ENCODE peak calls at places on chromosomes 7 and 10, in seven cellular contexts. One of them, this sample, is unnamed.

GRCh38 chr10:11895598-11895997 is 72.4 kb downstream of the PROSER2 start:
- DNase-seq in stimulated activated CD8-positive, alpha-beta memory T cell treated with anti-CD3 and anti-CD28 coated beads, Interleukin-15, amount 100 ng/mL, for 24 hours: no peak
- DNase-seq in SK-N-MC: no peak
- DNase-seq in GM10248: no peak
- DNase-seq in NCI-H446 treated with DMSO at 0.1 percent for 48 hours: no peak
- DNase-seq in non-pigmented ciliary epithelial cell: no peak
- DNase-seq in GM19239: no peak
- DNase-seq in this sample: no peak

GRCh38 chr7:41104621-41105020 is 598.3 kb downstream of the INHBA start:
- DNase-seq in stimulated activated CD8-positive, alpha-beta memory T cell treated with anti-CD3 and anti-CD28 coated beads, Interleukin-15, amount 100 ng/mL, for 24 hours: no peak
- DNase-seq in SK-N-MC: no peak
- DNase-seq in GM10248: no peak
- DNase-seq in NCI-H446 treated with DMSO at 0.1 percent for 48 hours: no peak
- DNase-seq in non-pigmented ciliary epithelial cell: no peak
- DNase-seq in GM19239: no peak
- DNase-seq in this sample: no peak

GRCh38 chr10:50417486-50417905 is 166.2 kb upstream of the ASAH2 start:
- DNase-seq in stimulated activated CD8-positive, alpha-beta memory T cell treated with anti-CD3 and anti-CD28 coated beads, Interleukin-15, amount 100 ng/mL, for 24 hours: no peak
- DNase-seq in SK-N-MC: no peak
- DNase-seq in GM10248: no peak
- DNase-seq in NCI-H446 treated with DMSO at 0.1 percent for 48 hours: no peak
- DNase-seq in non-pigmented ciliary epithelial cell: no peak
- DNase-seq in GM19239: no peak
- DNase-seq in this sample: no peak

GRCh38 chr7:159064121-159064815 is 80.4 kb downstream of the VIPR2 start:
- DNase-seq in stimulated activated CD8-positive, alpha-beta memory T cell treated with anti-CD3 and anti-CD28 coated beads, Interleukin-15, amount 100 ng/mL, for 24 hours: no peak
- DNase-seq in SK-N-MC: no peak
- DNase-seq in GM10248: no peak
- DNase-seq in NCI-H446 treated with DMSO at 0.1 percent for 48 hours: no peak
- DNase-seq in non-pigmented ciliary epithelial cell: no peak
- DNase-seq in GM19239: no peak
- DNase-seq in this sample: no peak

GRCh38 chr10:74373059-74373458 is 222.0 kb downstream of the ADK start:
- DNase-seq in stimulated activated CD8-positive, alpha-beta memory T cell treated with anti-CD3 and anti-CD28 coated beads, Interleukin-15, amount 100 ng/mL, for 24 hours: no peak
- DNase-seq in SK-N-MC: no peak
- DNase-seq in GM10248: no peak
- DNase-seq in NCI-H446 treated with DMSO at 0.1 percent for 48 hours: no peak
- DNase-seq in non-pigmented ciliary epithelial cell: no peak
- DNase-seq in GM19239: no peak
- DNase-seq in this sample: no peak

GRCh38 chr7:20828947-20829346 is 42.3 kb upstream of the SP8 start:
- DNase-seq in stimulated activated CD8-positive, alpha-beta memory T cell treated with anti-CD3 and anti-CD28 coated beads, Interleukin-15, amount 100 ng/mL, for 24 hours: no peak
- DNase-seq in SK-N-MC: no peak
- DNase-seq in GM10248: no peak
- DNase-seq in NCI-H446 treated with DMSO at 0.1 percent for 48 hours: no peak
- DNase-seq in non-pigmented ciliary epithelial cell: no peak
- DNase-seq in GM19239: no peak
- DNase-seq in this sample: no peak

GRCh38 chr10:77635402-77636227 is 2.0 kb downstream of the KCNMA1 start:
- DNase-seq in stimulated activated CD8-positive, alpha-beta memory T cell treated with anti-CD3 and anti-CD28 coated beads, Interleukin-15, amount 100 ng/mL, for 24 hours: no peak
- DNase-seq in SK-N-MC: no peak
- DNase-seq in GM10248: no peak
- DNase-seq in NCI-H446 treated with DMSO at 0.1 percent for 48 hours: no peak
- DNase-seq in non-pigmented ciliary epithelial cell: no peak
- DNase-seq in GM19239: no peak
- DNase-seq in this sample: no peak

GRCh38 chr10:71638577-71639411 is 80.8 kb downstream of the C10orf105 start:
- DNase-seq in stimulated activated CD8-positive, alpha-beta memory T cell treated with anti-CD3 and anti-CD28 coated beads, Interleukin-15, amount 100 ng/mL, for 24 hours: no peak
- DNase-seq in SK-N-MC: no peak
- DNase-seq in GM10248: peak; percentile 52
- DNase-seq in NCI-H446 treated with DMSO at 0.1 percent for 48 hours: no peak
- DNase-seq in non-pigmented ciliary epithelial cell: no peak
- DNase-seq in GM19239: no peak
- DNase-seq in this sample: no peak

GRCh38 chr10:110939419-110939818 is 20.0 kb downstream of the SHOC2 start:
- DNase-seq in stimulated activated CD8-positive, alpha-beta memory T cell treated with anti-CD3 and anti-CD28 coated beads, Interleukin-15, amount 100 ng/mL, for 24 hours: no peak
- DNase-seq in SK-N-MC: no peak
- DNase-seq in GM10248: no peak
- DNase-seq in NCI-H446 treated with DMSO at 0.1 percent for 48 hours: no peak
- DNase-seq in non-pigmented ciliary epithelial cell: no peak
- DNase-seq in GM19239: no peak
- DNase-seq in this sample: no peak

GRCh38 chr10:63614371-63614891 is 93.2 kb downstream of the REEP3 start:
- DNase-seq in stimulated activated CD8-positive, alpha-beta memory T cell treated with anti-CD3 and anti-CD28 coated beads, Interleukin-15, amount 100 ng/mL, for 24 hours: no peak
- DNase-seq in SK-N-MC: no peak
- DNase-seq in GM10248: no peak
- DNase-seq in NCI-H446 treated with DMSO at 0.1 percent for 48 hours: no peak
- DNase-seq in non-pigmented ciliary epithelial cell: no peak
- DNase-seq in GM19239: no peak
- DNase-seq in this sample: no peak

GRCh38 chr7:7773334-7774308 is 55.2 kb upstream of the RPA3 start:
- DNase-seq in stimulated activated CD8-positive, alpha-beta memory T cell treated with anti-CD3 and anti-CD28 coated beads, Interleukin-15, amount 100 ng/mL, for 24 hours: no peak
- DNase-seq in SK-N-MC: no peak
- DNase-seq in GM10248: no peak
- DNase-seq in NCI-H446 treated with DMSO at 0.1 percent for 48 hours: no peak
- DNase-seq in non-pigmented ciliary epithelial cell: no peak
- DNase-seq in GM19239: no peak
- DNase-seq in this sample: peak; percentile 16

GRCh38 chr7:32347244-32347828 is 142.8 kb downstream of the LSM5 start:
- DNase-seq in stimulated activated CD8-positive, alpha-beta memory T cell treated with anti-CD3 and anti-CD28 coated beads, Interleukin-15, amount 100 ng/mL, for 24 hours: no peak
- DNase-seq in SK-N-MC: peak; percentile 6
- DNase-seq in GM10248: peak; percentile 25
- DNase-seq in NCI-H446 treated with DMSO at 0.1 percent for 48 hours: no peak
- DNase-seq in non-pigmented ciliary epithelial cell: no peak
- DNase-seq in GM19239: no peak
- DNase-seq in this sample: no peak

GRCh38 chr10:104197364-104197763 is 34.8 kb downstream of the CFAP43 start:
- DNase-seq in stimulated activated CD8-positive, alpha-beta memory T cell treated with anti-CD3 and anti-CD28 coated beads, Interleukin-15, amount 100 ng/mL, for 24 hours: no peak
- DNase-seq in SK-N-MC: no peak
- DNase-seq in GM10248: no peak
- DNase-seq in NCI-H446 treated with DMSO at 0.1 percent for 48 hours: no peak
- DNase-seq in non-pigmented ciliary epithelial cell: no peak
- DNase-seq in GM19239: no peak
- DNase-seq in this sample: no peak

GRCh38 chr10:103584216-103585010 is 90.9 kb downstream of the NEURL1 start:
- DNase-seq in stimulated activated CD8-positive, alpha-beta memory T cell treated with anti-CD3 and anti-CD28 coated beads, Interleukin-15, amount 100 ng/mL, for 24 hours: peak; percentile 21
- DNase-seq in SK-N-MC: no peak
- DNase-seq in GM10248: peak; percentile 66
- DNase-seq in NCI-H446 treated with DMSO at 0.1 percent for 48 hours: no peak
- DNase-seq in non-pigmented ciliary epithelial cell: no peak
- DNase-seq in GM19239: peak; percentile 43
- DNase-seq in this sample: peak; percentile 42

GRCh38 chr10:19200211-19200610 is 151.6 kb downstream of the MALRD1 start:
- DNase-seq in stimulated activated CD8-positive, alpha-beta memory T cell treated with anti-CD3 and anti-CD28 coated beads, Interleukin-15, amount 100 ng/mL, for 24 hours: no peak
- DNase-seq in SK-N-MC: no peak
- DNase-seq in GM10248: no peak
- DNase-seq in NCI-H446 treated with DMSO at 0.1 percent for 48 hours: no peak
- DNase-seq in non-pigmented ciliary epithelial cell: no peak
- DNase-seq in GM19239: no peak
- DNase-seq in this sample: no peak

GRCh38 chr10:22369433-22370072 is 24.3 kb downstream of the SPAG6 start:
- DNase-seq in stimulated activated CD8-positive, alpha-beta memory T cell treated with anti-CD3 and anti-CD28 coated beads, Interleukin-15, amount 100 ng/mL, for 24 hours: no peak
- DNase-seq in SK-N-MC: no peak
- DNase-seq in GM10248: no peak
- DNase-seq in NCI-H446 treated with DMSO at 0.1 percent for 48 hours: no peak
- DNase-seq in non-pigmented ciliary epithelial cell: no peak
- DNase-seq in GM19239: no peak
- DNase-seq in this sample: no peak

GRCh38 chr7:115476666-115477065 is 553.9 kb downstream of the TFEC start:
- DNase-seq in stimulated activated CD8-positive, alpha-beta memory T cell treated with anti-CD3 and anti-CD28 coated beads, Interleukin-15, amount 100 ng/mL, for 24 hours: no peak
- DNase-seq in SK-N-MC: no peak
- DNase-seq in GM10248: peak; percentile 4
- DNase-seq in NCI-H446 treated with DMSO at 0.1 percent for 48 hours: no peak
- DNase-seq in non-pigmented ciliary epithelial cell: no peak
- DNase-seq in GM19239: no peak
- DNase-seq in this sample: no peak

GRCh38 chr7:96276019-96276418 is 45.9 kb downstream of the SLC25A13 start:
- DNase-seq in stimulated activated CD8-positive, alpha-beta memory T cell treated with anti-CD3 and anti-CD28 coated beads, Interleukin-15, amount 100 ng/mL, for 24 hours: no peak
- DNase-seq in SK-N-MC: no peak
- DNase-seq in GM10248: no peak
- DNase-seq in NCI-H446 treated with DMSO at 0.1 percent for 48 hours: no peak
- DNase-seq in non-pigmented ciliary epithelial cell: no peak
- DNase-seq in GM19239: no peak
- DNase-seq in this sample: no peak

GRCh38 chr7:131011437-131011752 is 277.4 kb upstream of the KLF14 start:
- DNase-seq in stimulated activated CD8-positive, alpha-beta memory T cell treated with anti-CD3 and anti-CD28 coated beads, Interleukin-15, amount 100 ng/mL, for 24 hours: no peak
- DNase-seq in SK-N-MC: no peak
- DNase-seq in GM10248: no peak
- DNase-seq in NCI-H446 treated with DMSO at 0.1 percent for 48 hours: no peak
- DNase-seq in non-pigmented ciliary epithelial cell: no peak
- DNase-seq in GM19239: no peak
- DNase-seq in this sample: no peak

GRCh38 chr7:28358423-28358868 is 53.9 kb upstream of the CREB5 start:
- DNase-seq in stimulated activated CD8-positive, alpha-beta memory T cell treated with anti-CD3 and anti-CD28 coated beads, Interleukin-15, amount 100 ng/mL, for 24 hours: no peak
- DNase-seq in SK-N-MC: no peak
- DNase-seq in GM10248: no peak
- DNase-seq in NCI-H446 treated with DMSO at 0.1 percent for 48 hours: no peak
- DNase-seq in non-pigmented ciliary epithelial cell: peak; percentile 82
- DNase-seq in GM19239: no peak
- DNase-seq in this sample: no peak

GRCh38 chr7:114086491-114086905 is 167.7 kb upstream of the PPP1R3A start:
- DNase-seq in stimulated activated CD8-positive, alpha-beta memory T cell treated with anti-CD3 and anti-CD28 coated beads, Interleukin-15, amount 100 ng/mL, for 24 hours: no peak
- DNase-seq in SK-N-MC: no peak
- DNase-seq in GM10248: peak; percentile 22
- DNase-seq in NCI-H446 treated with DMSO at 0.1 percent for 48 hours: no peak
- DNase-seq in non-pigmented ciliary epithelial cell: no peak
- DNase-seq in GM19239: no peak
- DNase-seq in this sample: peak; percentile 13

GRCh38 chr7:66255533-66256100 is 50.5 kb downstream of the TPST1 start:
- DNase-seq in stimulated activated CD8-positive, alpha-beta memory T cell treated with anti-CD3 and anti-CD28 coated beads, Interleukin-15, amount 100 ng/mL, for 24 hours: no peak
- DNase-seq in SK-N-MC: no peak
- DNase-seq in GM10248: no peak
- DNase-seq in NCI-H446 treated with DMSO at 0.1 percent for 48 hours: no peak
- DNase-seq in non-pigmented ciliary epithelial cell: peak; percentile 32
- DNase-seq in GM19239: no peak
- DNase-seq in this sample: no peak

GRCh38 chr7:70598976-70599375 is 533.0 kb upstream of the GALNT17 start:
- DNase-seq in stimulated activated CD8-positive, alpha-beta memory T cell treated with anti-CD3 and anti-CD28 coated beads, Interleukin-15, amount 100 ng/mL, for 24 hours: no peak
- DNase-seq in SK-N-MC: no peak
- DNase-seq in GM10248: no peak
- DNase-seq in NCI-H446 treated with DMSO at 0.1 percent for 48 hours: no peak
- DNase-seq in non-pigmented ciliary epithelial cell: no peak
- DNase-seq in GM19239: no peak
- DNase-seq in this sample: no peak